ENCODE peak calls at places on chromosomes 5 and 9, in four cellular contexts. O is upper lobe of left lung, Y is right lobe of liver, Q is tibial nerve. J is an unnamed sample.

GRCh38 chr9:121674952-121675351 is 23.5 kb downstream of the DAB2IP start:
- DNase-seq in O (no peak), Y (no peak), Q (no peak), J (no peak)

GRCh38 chr5:100905259-100905914 is 2.3 kb upstream of the ST8SIA4 start:
- DNase-seq in O (peak), Y (no peak), Q (no peak), J (no peak)

GRCh38 chr5:56479701-56480304 is 246.7 kb upstream of the ANKRD55 start:
- DNase-seq in O (no peak), Y (no peak), Q (no peak), J (no peak)

GRCh38 chr9:97593960-97594359 is 39.2 kb downstream of the TSTD2 start:
- DNase-seq in O (no peak), Y (no peak), Q (no peak), J (no peak)

GRCh38 chr5:159061186-159061796 is 38.4 kb downstream of the EBF1 start:
- DNase-seq in O (no peak), Y (no peak), Q (peak), J (no peak)

GRCh38 chr5:159047081-159047480 is 52.6 kb downstream of the EBF1 start:
- DNase-seq in O (no peak), Y (no peak), Q (no peak), J (no peak)

GRCh38 chr5:64635056-64635686 is 55.1 kb upstream of the SHISAL2B start:
- DNase-seq in O (no peak), Y (no peak), Q (no peak), J (no peak)

GRCh38 chr5:132003170-132003744 is 8.2 kb downstream of the ACSL6 start:
- DNase-seq in O (no peak), Y (no peak), Q (no peak), J (no peak)

GRCh38 chr5:4374866-4375265 is 765.3 kb upstream of the ADAMTS16 start:
- DNase-seq in O (no peak), Y (no peak), Q (no peak), J (no peak)

GRCh38 chr9:136311433-136312375 is 7.8 kb upstream of the CCDC187 start:
- DNase-seq in O (no peak), Y (no peak), Q (no peak), J (no peak)

GRCh38 chr5:158899792-158900191 is 199.9 kb downstream of the EBF1 start:
- DNase-seq in O (no peak), Y (no peak), Q (peak), J (no peak)

GRCh38 chr9:91187311-91187964 is 174.3 kb downstream of the AUH start:
- DNase-seq in O (no peak), Y (no peak), Q (no peak), J (no peak)

DNA sequence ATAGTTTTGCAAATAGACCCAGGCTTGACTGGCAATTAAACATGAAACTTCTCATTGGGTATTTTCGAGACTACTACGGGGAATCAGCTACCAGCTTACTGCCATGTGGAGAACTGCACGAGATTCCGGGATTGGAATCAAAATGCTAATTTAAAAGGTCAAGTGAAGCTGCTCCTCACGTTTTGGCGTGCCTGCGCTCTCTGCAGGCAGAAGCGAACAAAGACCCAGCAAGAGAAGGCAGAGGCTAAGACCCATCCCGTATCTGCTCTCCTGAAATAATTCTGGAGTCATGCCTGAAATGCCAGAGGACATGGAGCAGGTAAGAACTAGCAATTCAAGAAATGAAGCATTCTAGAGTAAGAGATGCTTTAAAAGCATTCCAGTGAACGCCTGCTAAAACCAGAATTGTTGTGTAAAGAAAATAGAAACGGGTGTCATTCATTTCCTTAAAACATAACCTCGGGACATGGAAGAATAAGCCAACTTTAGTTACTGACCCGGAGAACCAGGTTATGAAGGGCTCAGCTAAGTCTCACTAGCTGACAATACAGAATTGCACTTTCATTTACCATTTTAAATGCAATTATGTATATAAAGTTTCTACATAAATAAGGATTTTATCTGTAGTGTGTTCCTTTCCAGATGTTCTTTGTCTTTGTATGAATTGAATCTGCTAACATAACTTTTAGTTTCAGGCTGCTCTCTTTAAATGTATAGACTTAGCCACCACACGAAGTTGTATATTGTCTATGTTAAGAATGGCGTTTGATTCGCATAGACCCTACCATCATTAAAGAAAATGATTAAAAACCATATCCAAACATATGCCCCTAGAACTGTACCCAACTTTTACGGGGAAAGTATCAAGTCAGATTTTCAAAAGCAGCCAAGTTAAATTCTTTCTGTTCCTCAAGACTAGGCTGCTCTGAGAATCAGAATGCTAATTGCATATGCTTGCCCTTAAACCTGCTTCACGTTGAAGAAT is 2.0 kb upstream of the MAT2B start:
- DNase-seq in O (peak), Y (peak), Q (peak), J (peak)
- TF ChIP-seq POLR2A in O (peak), Y (peak), Q (no peak), J (no peak)

DNA sequence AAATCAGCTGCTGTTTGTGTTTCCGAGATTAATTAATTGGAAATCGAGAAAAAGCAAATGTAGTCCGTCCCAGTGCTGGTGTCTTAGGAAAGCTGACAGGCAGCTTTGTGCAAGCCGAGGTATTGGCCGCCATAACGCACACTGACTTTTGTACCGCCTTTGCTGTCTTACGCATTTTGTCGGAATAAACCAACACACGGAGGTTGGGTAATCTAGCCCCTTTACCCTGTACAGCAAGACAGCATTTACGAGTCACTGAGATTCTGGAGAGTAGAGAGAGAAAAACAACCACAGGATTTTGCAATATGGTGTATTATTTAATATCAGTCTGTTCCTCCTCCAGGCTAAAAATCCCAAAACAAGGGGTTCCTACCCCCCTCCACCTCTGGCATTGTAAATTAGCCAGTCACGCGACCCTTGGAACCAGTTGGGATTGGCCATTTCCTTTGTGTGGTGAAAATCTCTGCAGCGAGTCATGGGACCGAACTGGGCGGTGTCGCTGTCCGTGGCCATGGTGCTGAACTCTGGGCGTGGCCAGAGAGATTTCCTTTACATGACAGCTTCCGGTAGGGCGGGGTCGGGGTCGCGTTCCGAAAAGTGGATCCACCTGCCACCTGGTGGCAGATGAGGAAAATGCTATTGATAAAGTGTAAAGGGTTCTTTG is 10.3 kb upstream of the PCDHB1 start:
- DNase-seq in O (peak), Y (peak), Q (peak), J (peak)
- TF ChIP-seq POLR2A in O (peak), Y (peak), Q (peak), J (no peak)

DNA sequence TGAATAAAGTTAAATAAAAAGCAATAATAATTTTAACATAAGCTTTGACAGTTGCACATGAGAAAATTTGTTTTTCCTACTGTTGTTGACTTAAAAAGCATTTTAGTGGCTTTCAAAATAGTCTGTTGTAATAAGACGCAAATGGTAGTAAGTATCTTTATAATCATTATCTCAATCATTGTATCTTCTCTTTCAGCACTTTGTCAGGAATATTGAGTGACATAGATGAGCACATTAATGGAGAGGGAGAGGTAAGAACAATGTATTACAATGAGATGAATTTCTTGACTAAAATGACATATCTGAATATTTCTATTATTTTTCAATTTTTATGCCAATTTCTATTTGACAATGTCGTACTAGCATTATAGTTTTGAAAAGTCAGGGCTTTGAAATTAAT is 193.9 kb upstream of the MRPS30 start:
- DNase-seq in O (no peak), Y (no peak), Q (no peak), J (no peak)
- TF ChIP-seq POLR2A in O (no peak), Y (no peak), Q (no peak), J (no peak)

GRCh38 chr9:127802576-127803443 is at the start of gene FPGS:
- DNase-seq in O (peak), Y (peak), Q (peak), J (peak)
- TF ChIP-seq POLR2A in O (peak), Y (peak), Q (peak), J (peak)

DNA sequence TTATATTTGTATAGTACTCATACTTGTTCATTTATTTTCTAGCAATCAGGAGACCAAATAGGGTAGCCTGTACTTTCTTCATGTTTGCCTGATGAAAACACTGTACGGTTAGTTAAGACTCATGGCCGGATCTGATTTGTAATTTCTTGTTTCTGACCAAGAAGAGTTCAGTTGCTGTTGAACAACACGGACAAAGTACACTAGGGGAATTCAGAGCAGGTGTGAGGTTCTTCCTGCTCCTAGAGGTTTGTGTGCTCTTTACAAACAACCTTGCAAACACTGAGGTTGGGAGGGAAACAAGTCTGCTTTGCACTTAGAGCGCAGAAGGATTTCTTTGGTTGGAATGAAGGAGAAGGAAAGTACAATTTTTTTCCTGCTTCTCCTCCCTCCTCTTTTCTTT is 69.7 kb downstream of the TRIO start:
- DNase-seq in O (no peak), Y (no peak), Q (no peak), J (no peak)
- TF ChIP-seq POLR2A in O (peak), Y (peak), Q (no peak), J (no peak)

GRCh38 chr9:83491413-83491812 is 46.8 kb downstream of the FRMD3 start:
- DNase-seq in O (no peak), Y (no peak), Q (no peak), J (no peak)
- TF ChIP-seq POLR2A in O (no peak), Y (no peak), Q (no peak), J (no peak)

GRCh38 chr5:139461176-139461575 is 1.4 kb downstream of the ECSCR start:
- DNase-seq in O (no peak), Y (no peak), Q (no peak), J (no peak)

GRCh38 chr5:139460457-139460856 is 2.1 kb downstream of the ECSCR start:
- DNase-seq in O (no peak), Y (no peak), Q (no peak), J (no peak)

GRCh38 chr5:139459451-139459934 is 3.0 kb downstream of the ECSCR start:
- DNase-seq in O (peak), Y (no peak), Q (no peak), J (no peak)

GRCh38 chr5:139461698-139462097 is 845 bp downstream of the ECSCR start:
- DNase-seq in O (no peak), Y (no peak), Q (no peak), J (no peak)

GRCh38 chr5:139462582-139463276 is at the start of gene ECSCR:
- DNase-seq in O (peak), Y (peak), Q (no peak), J (no peak)
- TF ChIP-seq POLR2A in O (no peak), Y (no peak), Q (no peak), J (no peak)